ENCODE peak calls at places on chromosomes 4 and X, in ten cellular contexts. J is choroid plexus epithelial cell; G is hypothalamus; L is aorta; A is neural progenitor cell; K is GM12878; F is naive thymus-derived CD4-positive, alpha-beta T cell; Y is A549; P is MG63; U is AML-193. X is an unnamed sample.

GRCh38 chr4:111717916-111718315 is 427.3 kb upstream of the FAM241A start:
- DNase-seq in J (no peak), G (no peak), L (no peak), A (no peak), K (no peak), F (no peak), Y (no peak), P (no peak), U (no peak), X (no peak)

GRCh38 chr4:76950846-76951321 is 1.3 kb downstream of the SEPTIN11 start:
- DNase-seq in J (peak; percentile 67), G (no peak), L (no peak), A (peak; percentile 72), K (no peak), F (no peak), Y (peak; percentile 10), P (peak; percentile 25), U (no peak), X (peak; percentile 81)

GRCh38 chr4:123825596-123826291 is 429.1 kb downstream of the SPRY1 start:
- DNase-seq in J (peak; percentile 84), G (no peak), L (no peak), A (no peak), K (no peak), F (no peak), Y (no peak), P (no peak), U (no peak), X (no peak)

GRCh38 chrX:143571521-143571920 is 54.2 kb upstream of the SPANXN3 start:
- DNase-seq in J (peak; percentile 0), G (no peak), L (no peak), A (no peak), K (no peak), F (no peak), Y (no peak), P (no peak), U (no peak), X (no peak)

GRCh38 chr4:121041307-121042090 is 30.8 kb downstream of the NDNF start:
- DNase-seq in J (no peak), G (no peak), L (no peak), A (no peak), K (peak; percentile 20), F (peak; percentile 38), Y (no peak), P (no peak), U (no peak), X (no peak)

GRCh38 chrX:129930941-129931410 is 25.0 kb downstream of the UTP14A start:
- DNase-seq in J (peak; percentile 21), G (no peak), L (no peak), A (no peak), K (no peak), F (no peak), Y (no peak), P (peak; percentile 3), U (no peak), X (no peak)

GRCh38 chr4:126592088-126592487 is 1040.7 kb upstream of the INTU start:
- DNase-seq in J (peak; percentile 33), G (no peak), L (no peak), A (no peak), K (no peak), F (no peak), Y (no peak), P (no peak), U (no peak), X (no peak)

GRCh38 chrX:115233497-115234219 is at the start of gene LRCH2:
- DNase-seq in J (peak; percentile 39), G (peak; percentile 35), L (peak; percentile 84), A (peak; percentile 86), K (no peak), F (no peak), Y (no peak), P (peak; percentile 26), U (no peak), X (no peak)

GRCh38 chr4:139603576-139604387 is 47.8 kb upstream of the SETD7 start:
- DNase-seq in J (peak; percentile 80), G (no peak), L (no peak), A (peak; percentile 83), K (peak; percentile 8), F (no peak), Y (peak; percentile 38), P (no peak), U (peak; percentile 59), X (no peak)

GRCh38 chrX:13000311-13000811 is 25.5 kb downstream of the TMSB4X start:
- DNase-seq in J (no peak), G (peak; percentile 0), L (no peak), A (no peak), K (peak; percentile 90), F (no peak), Y (no peak), P (no peak), U (no peak), X (no peak)

GRCh38 chr4:145954924-145955339 is 16.3 kb upstream of the ZNF827 start:
- DNase-seq in J (peak; percentile 95), G (no peak), L (no peak), A (no peak), K (no peak), F (no peak), Y (no peak), P (peak; percentile 54), U (no peak), X (no peak)

GRCh38 chrX:41720125-41720780 is 3.7 kb upstream of the GPR82 start:
- DNase-seq in J (peak; percentile 58), G (peak; percentile 1), L (no peak), A (no peak), K (peak; percentile 51), F (peak; percentile 39), Y (no peak), P (no peak), U (no peak), X (no peak)

GRCh38 chrX:53184836-53185235 is 40.2 kb downstream of the KDM5C start:
- DNase-seq in J (peak; percentile 61), G (no peak), L (no peak), A (no peak), K (no peak), F (no peak), Y (no peak), P (no peak), U (no peak), X (no peak)